ENCODE peak calls at places on chromosomes 12 and 14, in ten cellular contexts. J is left kidney; G is NCI-H1105; I is LoVo; K is AG08395; X is right lobe of liver; W is activated CD4-positive, alpha-beta T cell treated with anti-CD3 and anti-CD28 coated beads for 24 hours; D is uterus; U is SK-MEL-5; A is CD4-positive, alpha-beta memory T cell. P is an unnamed sample.

GRCh38 chr14:58171090-58171489 is 19.1 kb upstream of the ARMH4 start:
- DNase-seq in J (peak), G (peak), I (peak), K (peak), X (peak), W (no peak), D (peak), U (peak), A (peak), P (peak)

GRCh38 chr12:64061868-64062375 is 160.2 kb downstream of the KICS2 start:
- DNase-seq in J (no peak), G (no peak), I (no peak), K (no peak), X (no peak), W (no peak), D (no peak), U (no peak), A (no peak), P (no peak)

GRCh38 chr14:100203146-100203545 is 35.8 kb upstream of the YY1 start:
- DNase-seq in J (no peak), G (no peak), I (no peak), K (no peak), X (no peak), W (no peak), D (no peak), U (peak), A (no peak), P (no peak)

GRCh38 chr12:93751864-93752610 is 74.9 kb downstream of the CRADD start:
- DNase-seq in J (no peak), G (no peak), I (no peak), K (no peak), X (no peak), W (no peak), D (no peak), U (no peak), A (no peak), P (no peak)

GRCh38 chr12:56908136-56908535 is 26.1 kb downstream of the SDR9C7 start:
- DNase-seq in J (no peak), G (no peak), I (no peak), K (no peak), X (no peak), W (no peak), D (no peak), U (no peak), A (no peak), P (no peak)

GRCh38 chr12:49909826-49910225 is 6.1 kb upstream of the FAIM2 start:
- DNase-seq in J (peak), G (no peak), I (no peak), K (no peak), X (no peak), W (no peak), D (peak), U (no peak), A (no peak), P (no peak)

GRCh38 chr14:49417790-49418189 is 168.4 kb downstream of the RPS29 start:
- DNase-seq in J (no peak), G (no peak), I (no peak), K (no peak), X (no peak), W (no peak), D (no peak), U (no peak), A (no peak), P (no peak)

GRCh38 chr12:8662592-8662991 is at the start of gene MFAP5:
- DNase-seq in J (no peak), G (no peak), I (no peak), K (peak), X (no peak), W (no peak), D (no peak), U (no peak), A (no peak), P (no peak)

GRCh38 chr14:105419305-105420091 is at the start of gene MTA1:
- DNase-seq in J (peak), G (peak), I (peak), K (peak), X (no peak), W (no peak), D (no peak), U (peak), A (peak), P (peak)

GRCh38 chr12:93979189-93979588 is 169.2 kb upstream of the PLXNC1 start:
- DNase-seq in J (peak), G (no peak), I (peak), K (no peak), X (no peak), W (no peak), D (no peak), U (peak), A (peak), P (no peak)

GRCh38 chr14:98864211-98864610 is 407.8 kb downstream of the BCL11B start:
- DNase-seq in J (no peak), G (no peak), I (no peak), K (no peak), X (no peak), W (no peak), D (no peak), U (no peak), A (no peak), P (no peak)

GRCh38 chr14:98953544-98954346 is 318.3 kb downstream of the BCL11B start:
- DNase-seq in J (no peak), G (no peak), I (peak), K (peak), X (peak), W (no peak), D (peak), U (no peak), A (no peak), P (no peak)

GRCh38 chr14:31414190-31414833 is 6.0 kb downstream of the HEATR5A start:
- DNase-seq in J (no peak), G (no peak), I (peak), K (no peak), X (no peak), W (no peak), D (no peak), U (peak), A (no peak), P (no peak)

GRCh38 chr12:91397866-91398532 is 215.4 kb upstream of the DCN start:
- DNase-seq in J (no peak), G (no peak), I (no peak), K (no peak), X (no peak), W (no peak), D (no peak), U (peak), A (no peak), P (no peak)

GRCh38 chr12:2268478-2269286 is 215.9 kb downstream of the CACNA1C start:
- DNase-seq in J (peak), G (no peak), I (no peak), K (peak), X (no peak), W (no peak), D (no peak), U (no peak), A (no peak), P (no peak)

GRCh38 chr12:39441963-39442894 is 691 bp downstream of the KIF21A start:
- DNase-seq in J (peak), G (peak), I (peak), K (peak), X (peak), W (peak), D (peak), U (peak), A (peak), P (peak)

GRCh38 chr12:25689996-25690501 is 137.0 kb upstream of the LMNTD1 start:
- DNase-seq in J (no peak), G (peak), I (peak), K (peak), X (peak), W (no peak), D (no peak), U (no peak), A (no peak), P (no peak)

GRCh38 chr14:100818221-100818699 is 7.7 kb upstream of the MEG3 start:
- DNase-seq in J (no peak), G (no peak), I (no peak), K (no peak), X (no peak), W (no peak), D (no peak), U (no peak), A (no peak), P (no peak)

GRCh38 chr14:77026930-77027537 is 1.5 kb downstream of the IRF2BPL start:
- DNase-seq in J (peak), G (peak), I (peak), K (no peak), X (peak), W (no peak), D (peak), U (peak), A (peak), P (peak)

P was measured in glutamatergic neuron.